ENCODE peak calls at places on chromosomes 12 and 14, in eight cellular contexts. H, I, A, D, Z, M, E and G are unnamed samples.

GRCh38 chr14:58705066-58705465 is 67.3 kb downstream of the DACT1 start:
- DNase-seq in H (no peak), I (no peak), A (no peak), D (no peak), Z (no peak), M (no peak), E (no peak), G (peak)

GRCh38 chr14:59478540-59478939 is 5.7 kb downstream of the L3HYPDH start:
- DNase-seq in H (no peak), I (no peak), A (no peak), D (no peak), Z (no peak), M (no peak), E (no peak), G (no peak)

GRCh38 chr14:75454963-75455546 is 27.2 kb downstream of the JDP2 start:
- DNase-seq in H (peak), I (no peak), A (no peak), D (no peak), Z (no peak), M (no peak), E (no peak), G (peak)

GRCh38 chr12:95742586-95742985 is 48.0 kb downstream of the NTN4 start:
- DNase-seq in H (no peak), I (no peak), A (no peak), D (no peak), Z (no peak), M (no peak), E (no peak), G (no peak)

GRCh38 chr12:113678222-113678621 is 206.6 kb upstream of the LHX5 start:
- DNase-seq in H (no peak), I (no peak), A (no peak), D (no peak), Z (no peak), M (no peak), E (no peak), G (no peak)

GRCh38 chr14:70885343-70886014 is 21.8 kb upstream of the PCNX1 start:
- DNase-seq in H (no peak), I (no peak), A (no peak), D (no peak), Z (no peak), M (no peak), E (peak), G (no peak)

GRCh38 chr12:6450091-6450868 is 1.6 kb upstream of the TAPBPL start:
- DNase-seq in H (peak), I (no peak), A (no peak), D (no peak), Z (peak), M (no peak), E (peak), G (no peak)

GRCh38 chr12:25051583-25052190 is 102.8 kb upstream of the BCAT1 start:
- DNase-seq in H (no peak), I (no peak), A (no peak), D (peak), Z (no peak), M (no peak), E (no peak), G (no peak)

GRCh38 chr14:56423591-56423991 is 156.0 kb upstream of the TMEM260 start:
- DNase-seq in H (no peak), I (peak), A (no peak), D (no peak), Z (no peak), M (no peak), E (no peak), G (no peak)

GRCh38 chr12:47744005-47744651 is 14.6 kb downstream of the RAPGEF3 start:
- DNase-seq in H (peak), I (no peak), A (peak), D (peak), Z (peak), M (peak), E (peak), G (no peak)

GRCh38 chr12:4379410-4379809 is at the start of gene FGF23:
- DNase-seq in H (no peak), I (peak), A (peak), D (no peak), Z (peak), M (peak), E (no peak), G (no peak)

GRCh38 chr12:132194056-132194455 is 49.8 kb downstream of the NOC4L start:
- DNase-seq in H (no peak), I (no peak), A (no peak), D (no peak), Z (peak), M (peak), E (no peak), G (no peak)

GRCh38 chr12:13208533-13209278 is 12.2 kb downstream of the EMP1 start:
- DNase-seq in H (no peak), I (no peak), A (no peak), D (no peak), Z (no peak), M (peak), E (peak), G (no peak)

GRCh38 chr12:6426882-6427671 is 17.7 kb upstream of the CD27 start:
- DNase-seq in H (peak), I (no peak), A (no peak), D (peak), Z (no peak), M (no peak), E (no peak), G (no peak)

GRCh38 chr14:76169776-76170175 is 18.1 kb downstream of the GPATCH2L start:
- DNase-seq in H (no peak), I (no peak), A (no peak), D (no peak), Z (no peak), M (no peak), E (no peak), G (no peak)

GRCh38 chr12:39646963-39647362 is 27.4 kb upstream of the ABCD2 start:
- DNase-seq in H (no peak), I (no peak), A (no peak), D (no peak), Z (no peak), M (no peak), E (no peak), G (no peak)

GRCh38 chr12:14997998-14998397 is 25.2 kb downstream of the PDE6H start:
- DNase-seq in H (no peak), I (no peak), A (no peak), D (no peak), Z (no peak), M (no peak), E (no peak), G (no peak)

GRCh38 chr14:52860910-52861309 is 69.5 kb upstream of the GNPNAT1 start:
- DNase-seq in H (no peak), I (no peak), A (no peak), D (no peak), Z (no peak), M (no peak), E (no peak), G (no peak)
- TF ChIP-seq CTCF in H (no peak), I (no peak), A (no peak), D (no peak), Z (no peak), M (no peak), E (no peak), G (no peak)

DNA sequence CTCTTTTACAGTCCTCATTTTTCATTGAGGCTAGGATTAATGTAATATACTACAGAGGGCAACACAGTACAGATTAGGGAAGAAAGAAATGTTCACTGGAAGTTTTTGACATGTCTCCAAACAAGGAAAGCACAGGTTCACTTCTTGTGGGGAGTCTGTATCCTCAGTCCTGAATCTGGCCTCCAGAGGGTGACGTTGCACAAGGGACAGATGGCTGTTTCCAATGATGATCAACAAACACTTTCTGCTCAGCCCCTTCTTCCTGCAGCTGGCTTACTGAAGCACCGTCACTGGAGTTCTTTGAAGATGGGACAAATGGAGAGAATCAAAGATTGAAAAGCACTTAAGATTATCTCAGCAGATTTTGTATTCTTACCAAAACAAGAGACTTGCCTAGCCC is 123.3 kb upstream of the OR4E1 start:
- DNase-seq in H (no peak), I (no peak), A (no peak), D (no peak), Z (no peak), M (peak), E (no peak), G (no peak)
- TF ChIP-seq CTCF in H (no peak), I (no peak), A (no peak), D (no peak), Z (no peak), M (peak), E (no peak), G (no peak)

GRCh38 chr12:104957388-104958008 is 592 bp downstream of the SLC41A2 start:
- DNase-seq in H (no peak), I (no peak), A (no peak), D (peak), Z (no peak), M (no peak), E (no peak), G (no peak)

GRCh38 chr12:104958946-104959841 is 1.1 kb upstream of the SLC41A2 start:
- DNase-seq in H (no peak), I (no peak), A (peak), D (no peak), Z (no peak), M (peak), E (no peak), G (no peak)

GRCh38 chr12:104960464-104960863 is 2.4 kb upstream of the SLC41A2 start:
- DNase-seq in H (no peak), I (no peak), A (no peak), D (no peak), Z (no peak), M (no peak), E (no peak), G (no peak)

GRCh38 chr12:104956870-104957301 is 1.2 kb downstream of the SLC41A2 start:
- DNase-seq in H (no peak), I (no peak), A (no peak), D (no peak), Z (no peak), M (no peak), E (no peak), G (no peak)

DNA sequence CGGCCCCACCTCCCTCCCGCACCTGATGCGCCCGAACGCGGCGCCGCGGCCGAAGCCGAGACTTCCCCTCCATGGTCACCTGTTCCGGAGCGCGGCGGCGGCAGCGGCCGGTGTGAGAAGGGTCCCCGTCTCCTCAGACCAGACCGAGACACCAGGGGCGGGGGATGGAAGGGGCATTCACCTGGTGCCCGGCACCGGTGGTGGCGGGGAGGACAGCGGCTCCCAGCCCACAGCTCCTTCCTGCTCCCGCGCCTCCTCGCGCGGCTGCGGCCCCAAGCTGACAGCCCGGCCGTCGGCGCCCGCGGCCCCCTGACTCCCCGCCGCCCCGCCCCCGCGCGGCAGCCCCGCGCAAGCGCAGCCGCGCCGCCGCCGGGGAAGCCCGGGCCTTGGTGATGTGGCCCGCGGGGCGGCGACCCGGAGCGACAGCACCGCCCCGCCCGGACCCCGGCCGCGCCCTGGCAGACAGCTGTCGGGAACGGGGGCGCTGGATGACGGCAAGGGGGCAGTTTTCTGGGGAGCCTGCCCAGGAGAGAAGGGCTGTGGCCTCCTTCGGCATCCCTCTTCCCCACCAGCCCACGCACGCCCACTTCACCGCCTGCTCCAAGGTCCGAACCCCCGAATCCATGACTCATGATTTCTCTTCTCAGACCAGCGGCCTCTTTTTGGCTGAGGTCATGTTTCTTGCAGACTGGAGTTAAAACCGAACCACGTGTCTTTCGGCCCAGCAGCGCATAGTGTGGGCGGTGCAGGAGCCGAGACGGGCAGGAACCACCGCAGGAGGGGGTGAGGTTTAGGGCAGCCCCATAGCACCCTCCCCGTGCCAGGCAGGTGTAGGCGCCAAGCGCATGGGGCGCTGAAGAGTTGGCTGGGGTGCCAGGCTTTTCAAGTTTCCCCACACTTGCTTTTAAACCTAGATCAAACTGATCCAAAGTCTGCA is at the start of gene SLC41A2:
- DNase-seq in H (peak), I (peak), A (peak), D (peak), Z (peak), M (peak), E (peak), G (peak)
- TF ChIP-seq CTCF in H (no peak), I (no peak), A (peak), D (no peak), Z (no peak), M (peak), E (no peak), G (no peak)

GRCh38 chr14:63995285-63995684 is 142.5 kb downstream of the SYNE2 start:
- DNase-seq in H (no peak), I (no peak), A (no peak), D (no peak), Z (no peak), M (no peak), E (no peak), G (no peak)

GRCh38 chr14:63992858-63993257 is 140.1 kb downstream of the SYNE2 start:
- DNase-seq in H (no peak), I (no peak), A (peak), D (no peak), Z (no peak), M (no peak), E (no peak), G (no peak)

GRCh38 chr14:63996016-63996415 is 143.2 kb downstream of the SYNE2 start:
- DNase-seq in H (no peak), I (no peak), A (no peak), D (no peak), Z (no peak), M (no peak), E (no peak), G (no peak)

GRCh38 chr14:63991833-63992232 is 139.0 kb downstream of the SYNE2 start:
- DNase-seq in H (no peak), I (no peak), A (no peak), D (no peak), Z (no peak), M (no peak), E (no peak), G (no peak)

DNA sequence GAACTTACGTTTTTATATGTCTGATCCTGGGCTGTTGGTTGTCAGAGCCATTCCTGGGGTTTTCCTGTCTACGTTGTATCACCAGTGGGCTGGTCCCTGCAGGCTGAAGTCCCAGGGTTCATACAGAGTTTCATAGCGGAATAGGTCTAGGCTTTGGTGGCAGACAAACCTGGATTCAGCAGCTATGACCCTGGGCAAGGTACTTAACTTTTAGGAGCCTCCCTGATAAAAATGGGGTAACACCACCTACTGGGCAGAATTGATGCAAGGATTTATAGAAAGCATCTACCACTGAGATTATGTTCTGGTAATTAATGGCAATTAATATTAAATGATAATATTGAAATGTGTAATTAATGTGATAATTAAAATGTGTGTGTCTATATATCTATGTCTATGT is 141.2 kb downstream of the SYNE2 start:
- DNase-seq in H (no peak), I (no peak), A (peak), D (no peak), Z (no peak), M (no peak), E (no peak), G (no peak)
- TF ChIP-seq CTCF in H (no peak), I (peak), A (peak), D (no peak), Z (no peak), M (no peak), E (no peak), G (peak)

GRCh38 chr12:50084775-50085614 is at the start of gene SMARCD1:
- DNase-seq in H (peak), I (peak), A (peak), D (peak), Z (peak), M (peak), E (peak), G (peak)
- TF ChIP-seq CTCF in H (no peak), I (peak), A (peak), D (peak), Z (no peak), M (peak), E (peak), G (peak)

GRCh38 chr12:116808113-116808786 is 70.1 kb downstream of the RNFT2 start:
- DNase-seq in H (no peak), I (no peak), A (no peak), D (no peak), Z (no peak), M (no peak), E (no peak), G (no peak)
- TF ChIP-seq CTCF in H (no peak), I (no peak), A (no peak), D (no peak), Z (no peak), M (no peak), E (no peak), G (no peak)

DNA sequence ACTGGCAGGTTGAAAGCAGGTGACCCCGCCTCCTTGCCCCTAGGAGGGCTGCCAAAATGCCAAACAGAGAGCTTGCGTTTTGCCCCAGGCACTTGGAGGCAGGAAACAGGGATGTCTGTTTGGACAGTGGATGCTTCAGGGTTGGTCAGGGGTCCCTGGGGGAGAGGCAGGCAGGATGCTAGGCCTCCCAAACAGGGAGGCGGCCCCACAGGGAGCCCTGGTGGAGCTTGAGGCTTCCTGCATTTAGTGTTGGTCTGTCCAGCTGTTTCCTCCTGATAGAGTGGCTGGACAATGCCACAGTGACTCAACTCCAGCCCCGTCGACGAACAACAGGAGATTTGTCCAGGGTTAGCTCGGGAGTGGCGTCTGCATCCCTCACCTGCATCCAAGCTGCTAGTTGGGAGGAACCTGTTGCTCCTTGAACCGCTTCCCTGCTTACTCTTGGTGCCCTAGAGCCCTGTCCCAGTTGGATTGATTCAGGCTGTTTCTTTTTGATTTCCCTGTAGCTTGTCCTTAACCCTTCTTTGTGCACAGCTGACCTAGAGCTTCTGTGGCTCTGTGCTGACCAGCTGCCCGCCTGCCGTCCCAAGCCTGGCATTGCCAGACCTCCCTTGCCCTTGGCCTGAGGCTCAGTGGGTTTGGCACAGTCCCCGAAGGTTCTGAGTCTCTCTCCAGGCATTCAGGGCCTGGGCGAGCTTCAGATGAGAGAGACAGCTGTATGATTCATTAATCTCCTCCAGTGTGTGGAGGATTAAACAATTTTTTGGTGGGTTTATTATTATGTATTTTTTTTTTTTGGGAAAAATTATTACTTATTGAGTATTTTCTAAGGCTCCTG is 45.9 kb downstream of the TSPAN9 start:
- DNase-seq in H (peak), I (no peak), A (peak), D (no peak), Z (peak), M (peak), E (no peak), G (peak)
- TF ChIP-seq CTCF in H (no peak), I (no peak), A (no peak), D (no peak), Z (no peak), M (peak), E (no peak), G (peak)